ENCODE peak calls at places on chromosomes 12 and 14, in four cellular contexts. Q, L, G and S are unnamed samples.

GRCh38 chr12:10115311-10115710 is 14.7 kb downstream of the CLEC7A start:
- DNase-seq in L (no peak), Q (no peak), G (no peak), S (no peak)

GRCh38 chr14:52131640-52132320 is 62.9 kb upstream of the NID2 start:
- DNase-seq in Q (peak; percentile 82), G (no peak), L (no peak), S (peak; percentile 73)

GRCh38 chr14:97407701-97408407 is 610.7 kb downstream of the VRK1 start:
- DNase-seq in L (no peak), G (no peak), Q (no peak), S (no peak)

GRCh38 chr14:71592361-71592760 is 339.9 kb upstream of the RGS6 start:
- DNase-seq in G (no peak), Q (no peak), L (no peak), S (no peak)

GRCh38 chr12:26100966-26101744 is 23.7 kb downstream of the BHLHE41 start:
- DNase-seq in L (no peak), G (no peak), Q (no peak), S (no peak)

GRCh38 chr14:70123796-70124195 is 65.0 kb downstream of the SLC8A3 start:
- DNase-seq in G (no peak), L (no peak), Q (no peak), S (no peak)

GRCh38 chr12:123223241-123223668 is 9.7 kb downstream of the MPHOSPH9 start:
- DNase-seq in G (peak; percentile 17), Q (no peak), L (no peak), S (no peak)

GRCh38 chr14:78633747-78634146 is 463.6 kb downstream of the NRXN3 start:
- DNase-seq in Q (no peak), G (no peak), L (no peak), S (no peak)

GRCh38 chr12:119398190-119398589 is 63.7 kb downstream of the CCDC60 start:
- DNase-seq in L (peak; percentile 75), G (no peak), Q (no peak), S (no peak)